ENCODE peak calls at places on chromosomes 6 and 20, in eight cellular contexts. U is LHCN-M2; S is GM12865; Q is HFFc6; B is OCI-M1; P is CD4-positive, alpha-beta memory T cell; J is astrocyte; K is CD14-positive monocyte. H is an unnamed sample.

GRCh38 chr6:57262901-57263694 is 41.0 kb upstream of the RAB23 start:
- DNase-seq in U (peak; percentile 76), S (no peak), Q (peak; percentile 93), B (peak; percentile 15), P (no peak), J (peak; percentile 99), K (no peak), H (no peak)

GRCh38 chr6:26232306-26232949 is 132.6 kb upstream of the BTN3A2 start:
- DNase-seq in U (no peak), S (no peak), Q (no peak), B (no peak), P (no peak), J (no peak), K (no peak), H (no peak)

GRCh38 chr6:112037783-112038216 is 16.1 kb upstream of the CCN6 start:
- DNase-seq in U (peak; percentile 99), S (no peak), Q (peak; percentile 93), B (no peak), P (no peak), J (peak; percentile 97), K (peak; percentile 49), H (no peak)

GRCh38 chr20:62914970-62915457 is 11.3 kb downstream of the DIDO1 start:
- DNase-seq in U (peak; percentile 84), S (no peak), Q (peak; percentile 9), B (no peak), P (peak; percentile 47), J (peak; percentile 39), K (no peak), H (no peak)

GRCh38 chr6:29943053-29943966 is 978 bp downstream of the HLA-A start:
- DNase-seq in U (no peak), S (peak; percentile 44), Q (no peak), B (peak; percentile 42), P (peak; percentile 60), J (no peak), K (no peak), H (no peak)

GRCh38 chr6:12137480-12137879 is 125.4 kb downstream of the HIVEP1 start:
- DNase-seq in U (peak; percentile 79), S (no peak), Q (peak; percentile 70), B (peak; percentile 73), P (no peak), J (peak; percentile 69), K (no peak), H (no peak)

GRCh38 chr6:168213121-168213524 is 106.5 kb downstream of the DACT2 start:
- DNase-seq in U (no peak), S (no peak), Q (no peak), B (no peak), P (no peak), J (no peak), K (no peak), H (no peak)

GRCh38 chr6:88492824-88493223 is 326.7 kb upstream of the CNR1 start:
- DNase-seq in U (peak; percentile 27), S (peak; percentile 18), Q (peak; percentile 13), B (peak; percentile 52), P (no peak), J (peak; percentile 28), K (no peak), H (no peak)

GRCh38 chr6:116596815-116597214 is 19.5 kb upstream of the RSPH4A start:
- DNase-seq in U (peak; percentile 23), S (no peak), Q (no peak), B (peak; percentile 23), P (no peak), J (peak; percentile 12), K (no peak), H (no peak)

GRCh38 chr6:1297746-1298145 is 14.2 kb upstream of the FOXQ1 start:
- DNase-seq in U (no peak), S (no peak), Q (peak; percentile 56), B (no peak), P (no peak), J (no peak), K (no peak), H (no peak)

GRCh38 chr6:94559829-94560537 is 1017.4 kb upstream of the MANEA start:
- DNase-seq in U (no peak), S (no peak), Q (no peak), B (no peak), P (no peak), J (no peak), K (no peak), H (no peak)

GRCh38 chr6:41370488-41371111 is 35.2 kb downstream of the NCR2 start:
- DNase-seq in U (no peak), S (no peak), Q (peak; percentile 12), B (no peak), P (no peak), J (no peak), K (no peak), H (no peak)

GRCh38 chr20:46764068-46764467 is 54.6 kb downstream of the SLC2A10 start:
- DNase-seq in U (no peak), S (no peak), Q (no peak), B (no peak), P (no peak), J (no peak), K (no peak), H (no peak)

GRCh38 chr20:57795347-57795697 is 85.5 kb upstream of the PMEPA1 start:
- DNase-seq in U (peak; percentile 93), S (no peak), Q (peak; percentile 29), B (no peak), P (no peak), J (peak; percentile 61), K (no peak), H (no peak)

GRCh38 chr6:72956272-72956671 is 269.0 kb downstream of the KHDC1L start:
- DNase-seq in U (no peak), S (no peak), Q (no peak), B (no peak), P (no peak), J (no peak), K (no peak), H (no peak)

GRCh38 chr6:18350271-18350670 is 36.9 kb upstream of the RNF144B start:
- DNase-seq in U (no peak), S (no peak), Q (no peak), B (no peak), P (no peak), J (no peak), K (no peak), H (no peak)

GRCh38 chr6:25851961-25852360 is 20.1 kb upstream of the SLC17A1 start:
- DNase-seq in U (no peak), S (no peak), Q (no peak), B (peak; percentile 70), P (no peak), J (no peak), K (no peak), H (no peak)

GRCh38 chr6:390914-391558 is 516 bp upstream of the IRF4 start:
- DNase-seq in U (peak; percentile 10), S (peak; percentile 71), Q (peak; percentile 28), B (no peak), P (no peak), J (no peak), K (peak; percentile 23), H (no peak)

GRCh38 chr6:87251225-87251624 is 71.2 kb upstream of the SMIM8 start:
- DNase-seq in U (no peak), S (no peak), Q (no peak), B (no peak), P (no peak), J (no peak), K (no peak), H (no peak)